ENCODE peak calls at places on chromosomes 11 and 22, in six cellular contexts. L, W, F, O, X and B are unnamed samples.

GRCh38 chr11:14583252-14584105 is 60.1 kb upstream of the PDE3B start:
- DNase-seq in O (no peak), F (no peak), W (no peak), X (peak; percentile 53), L (peak; percentile 16), B (peak; percentile 27)

GRCh38 chr11:106424111-106424510 is 346.6 kb downstream of the AASDHPPT start:
- DNase-seq in F (no peak), X (no peak), L (peak; percentile 79), W (peak; percentile 83), O (no peak), B (no peak)

GRCh38 chr11:9057032-9057431 is 34.4 kb downstream of the SCUBE2 start:
- DNase-seq in F (no peak), W (no peak), X (no peak), L (no peak), O (no peak), B (no peak)

GRCh38 chr11:85772700-85773099 is 38.2 kb downstream of the SYTL2 start:
- DNase-seq in O (no peak), W (no peak), F (no peak), L (peak; percentile 54), X (no peak), B (no peak)

GRCh38 chr11:86990520-86990919 is 35.3 kb upstream of the FZD4 start:
- DNase-seq in X (no peak), L (peak; percentile 95), F (no peak), O (no peak), W (peak; percentile 69), B (no peak)

GRCh38 chr11:121479355-121479754 is 26.6 kb upstream of the SORL1-AS1 start:
- DNase-seq in X (no peak), F (no peak), L (peak; percentile 11), O (no peak), W (no peak), B (no peak)

GRCh38 chr11:4551346-4551979 is 6.5 kb downstream of the OR52M1 start:
- DNase-seq in F (no peak), O (no peak), X (no peak), W (peak; percentile 4), L (peak; percentile 13), B (no peak)

GRCh38 chr11:92658733-92659132 is 310.7 kb upstream of the MTNR1B start:
- DNase-seq in O (no peak), W (no peak), L (no peak), X (no peak), F (no peak), B (no peak)

GRCh38 chr11:132099692-132100091 is 729.3 kb downstream of the NTM start:
- DNase-seq in O (no peak), W (no peak), L (no peak), F (no peak), X (peak; percentile 11), B (peak; percentile 64)

GRCh38 chr11:119759324-119759723 is 30.3 kb upstream of the NECTIN1 start:
- DNase-seq in W (peak; percentile 21), X (no peak), L (peak; percentile 30), F (peak; percentile 54), O (no peak), B (no peak)

GRCh38 chr11:55726715-55727324 is 46.4 kb upstream of the OR5D13 start:
- DNase-seq in X (no peak), L (no peak), O (no peak), W (no peak), F (peak; percentile 24), B (no peak)

GRCh38 chr11:11209967-11210366 is 143.1 kb downstream of the CSNK2A3 start:
- DNase-seq in F (no peak), L (no peak), O (no peak), W (no peak), X (no peak), B (no peak)

DNA sequence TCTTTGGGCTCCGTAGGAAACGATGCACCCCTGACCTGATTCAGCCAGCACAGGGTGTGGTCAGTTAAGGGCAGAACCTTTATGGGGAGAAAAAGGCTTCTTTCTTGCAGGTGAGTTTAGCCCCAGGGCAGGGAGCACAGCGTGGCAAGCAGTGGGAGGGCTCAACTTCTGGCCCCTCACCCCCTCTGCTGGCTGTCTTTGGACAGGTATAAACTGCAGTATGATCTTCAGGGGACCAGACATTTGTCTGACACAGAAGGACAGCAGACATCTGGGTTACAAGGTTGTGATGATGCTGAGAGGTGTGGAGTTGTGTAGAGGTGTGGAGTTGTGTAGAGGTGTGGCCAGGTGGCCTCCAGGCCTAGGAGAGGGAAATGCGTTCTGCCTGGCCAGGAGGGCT is 324.0 kb upstream of the PLET1 start:
- DNase-seq in X (no peak), F (peak; percentile 31), L (peak; percentile 28), O (no peak), W (no peak), B (no peak)
- TF ChIP-seq CTCF in X (no peak), F (peak; percentile 39), L (peak; percentile 52), O (peak; percentile 15), W (peak; percentile 42), B (peak; percentile 28)

GRCh38 chr11:65853249-65853979 is 4.6 kb downstream of the CFL1 start:
- DNase-seq in O (no peak), L (no peak), W (no peak), X (no peak), F (no peak), B (no peak)
- TF ChIP-seq CTCF in O (no peak), L (peak; percentile 30), W (peak; percentile 2), X (no peak), F (peak; percentile 33), B (no peak)

GRCh38 chr11:10076458-10077141 is 217.4 kb downstream of the SBF2 start:
- DNase-seq in L (peak; percentile 66), W (peak; percentile 6), X (peak; percentile 59), O (no peak), F (peak; percentile 39), B (peak; percentile 67)
- TF ChIP-seq CTCF in L (peak; percentile 77), W (peak; percentile 82), X (peak; percentile 43), O (peak; percentile 14), F (peak; percentile 68), B (peak; percentile 81)

DNA sequence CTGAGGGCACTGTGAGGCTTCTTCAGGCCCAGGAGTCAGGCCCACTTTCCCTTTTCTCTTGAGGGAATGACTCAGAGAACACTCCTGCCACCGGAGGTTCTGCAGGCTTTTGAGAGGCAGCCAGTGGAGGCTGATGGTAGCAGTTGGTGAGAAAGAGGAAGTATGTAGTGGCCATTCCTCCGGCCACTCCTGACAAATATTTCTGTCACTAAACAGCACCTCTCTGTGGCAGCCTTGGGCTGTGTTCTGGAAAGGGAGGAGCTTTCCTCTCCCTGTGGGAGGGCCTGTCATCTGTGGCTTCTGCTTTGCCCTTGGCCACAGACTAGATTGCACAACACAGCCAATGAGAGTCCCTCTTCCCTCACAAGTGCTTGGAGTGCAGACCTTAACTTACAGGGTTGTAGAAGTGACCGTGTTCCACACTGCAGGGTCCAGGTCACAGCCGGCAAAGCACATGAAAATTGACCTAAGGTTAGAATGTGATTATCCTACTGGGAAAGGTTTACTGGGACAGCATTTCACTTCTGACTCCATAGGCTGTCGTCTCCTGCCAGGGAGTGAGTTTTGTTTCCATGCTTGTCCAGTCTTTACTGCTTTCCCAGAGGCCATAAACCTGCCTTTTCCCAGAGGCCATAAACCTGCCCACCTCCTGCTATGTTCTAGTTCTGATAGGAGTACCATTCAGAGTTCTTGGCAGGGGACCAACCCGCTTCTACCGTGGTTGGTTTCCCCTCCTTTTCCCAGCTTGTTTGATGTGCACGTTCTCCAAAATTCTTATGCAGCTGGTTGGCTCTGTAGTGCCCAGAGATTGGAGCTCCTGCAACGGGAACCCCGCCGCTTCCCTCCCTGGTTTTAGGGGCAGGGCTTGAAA is 33.3 kb downstream of the MARK2 start:
- DNase-seq in F (peak; percentile 74), X (peak; percentile 90), W (peak; percentile 87), L (peak; percentile 86), O (peak; percentile 88), B (peak; percentile 62)
- TF ChIP-seq CTCF in F (peak; percentile 43), X (peak; percentile 93), W (peak; percentile 62), L (peak; percentile 43), O (peak; percentile 70), B (no peak)

DNA sequence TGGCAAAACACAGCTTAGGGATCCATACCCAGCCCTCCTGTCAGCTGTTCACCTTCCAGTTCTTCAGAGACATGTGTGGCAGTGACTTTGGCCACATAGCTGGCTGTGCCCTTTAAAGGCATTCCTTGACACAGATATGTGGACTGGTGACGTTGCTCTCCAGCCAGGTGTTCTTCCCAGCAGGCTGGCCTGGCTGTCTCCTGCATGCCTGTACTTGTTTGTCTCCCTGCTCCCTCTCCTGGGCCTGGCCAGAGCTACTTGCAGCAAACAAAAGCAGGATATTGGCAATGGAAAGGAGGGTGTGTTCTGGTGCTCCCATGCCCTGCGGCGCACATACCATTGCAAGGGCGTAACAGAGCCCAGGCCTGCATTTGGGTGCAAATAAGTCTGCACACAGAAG is 38.3 kb downstream of the PIK3IP1 start:
- DNase-seq in O (no peak), F (no peak), L (no peak), X (peak; percentile 87), W (no peak), B (no peak)
- TF ChIP-seq CTCF in O (no peak), F (no peak), L (no peak), X (peak; percentile 47), W (no peak), B (no peak)

GRCh38 chr11:102611291-102611690 is 13.8 kb downstream of the MMP20 start:
- DNase-seq in O (no peak), F (no peak), W (no peak), X (no peak), L (no peak), B (no peak)
- TF ChIP-seq CTCF in O (no peak), F (no peak), W (no peak), X (no peak), L (no peak), B (no peak)

GRCh38 chr11:71371674-71372069 is 76.5 kb downstream of the DHCR7 start:
- DNase-seq in O (no peak), X (no peak), F (no peak), W (no peak), L (no peak), B (no peak)
- TF ChIP-seq CTCF in O (no peak), X (no peak), F (no peak), W (no peak), L (no peak), B (no peak)

GRCh38 chr11:71568707-71569349 is 3.5 kb downstream of the KRTAP5-10 start:
- DNase-seq in L (peak; percentile 16), W (peak; percentile 10), O (peak; percentile 11), F (peak; percentile 25), X (no peak), B (peak; percentile 39)

GRCh38 chr11:71563401-71563800 is 2.0 kb upstream of the KRTAP5-10 start:
- DNase-seq in F (peak; percentile 53), O (peak; percentile 14), X (peak; percentile 35), L (peak; percentile 78), W (peak; percentile 72), B (no peak)

GRCh38 chr11:71565263-71565662 is at the start of gene KRTAP5-10:
- DNase-seq in W (no peak), O (no peak), L (no peak), F (no peak), X (no peak), B (no peak)

GRCh38 chr11:71564430-71564829 is 933 bp upstream of the KRTAP5-10 start:
- DNase-seq in X (no peak), F (no peak), O (no peak), L (no peak), W (no peak), B (no peak)

DNA sequence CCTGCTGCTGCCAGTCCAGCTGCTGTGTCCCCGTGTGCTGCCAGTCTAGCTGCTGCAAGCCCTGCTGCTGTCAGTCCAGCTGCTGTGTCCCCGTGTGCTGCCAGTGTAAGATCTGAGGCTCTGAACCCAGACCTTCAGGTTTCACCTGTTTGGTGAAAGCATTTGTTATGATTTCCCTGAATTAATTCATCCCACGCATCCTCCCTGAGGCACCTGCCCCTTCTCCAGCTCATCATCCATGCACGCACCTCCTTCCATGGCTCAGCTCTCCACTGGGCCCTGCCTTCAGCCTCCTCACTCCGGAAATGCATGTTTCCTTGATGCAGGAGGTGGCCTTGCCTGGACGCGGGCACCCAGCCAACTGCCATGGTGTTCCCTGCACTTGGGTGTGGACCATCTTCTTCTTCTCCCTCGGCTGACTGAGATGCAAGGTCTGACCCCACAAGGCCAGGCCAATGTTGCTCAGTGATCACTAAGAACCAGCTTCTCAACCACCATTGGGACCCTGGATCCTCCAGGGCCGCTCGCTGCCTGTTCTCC is 788 bp downstream of the KRTAP5-10 start:
- DNase-seq in O (no peak), L (no peak), X (no peak), W (no peak), F (no peak), B (no peak)
- TF ChIP-seq CTCF in O (no peak), L (no peak), X (no peak), W (no peak), F (no peak), B (no peak)